ENCODE peak calls at places on chromosomes 16 and 17, in ten cellular contexts. One of them, this sample, is unnamed.

GRCh38 chr17:21272881-21273839 is 11.4 kb upstream of the MAP2K3 start:
- DNase-seq in T-cell: no peak
- DNase-seq in ELR: no peak
- DNase-seq in activated CD4-positive, alpha-beta T cell treated with anti-CD3 and anti-CD28 coated beads for 36 hours: no peak
- DNase-seq in AML-193: no peak
- DNase-seq in astrocyte: no peak
- DNase-seq in mesendoderm: no peak
- DNase-seq in kidney tubule cell: no peak
- DNase-seq in COR-L47: no peak
- DNase-seq in AG10803: no peak
- DNase-seq in this sample: no peak

GRCh38 chr17:77356109-77356689 is 215.4 kb downstream of the SEC14L1 start:
- DNase-seq in activated CD4-positive, alpha-beta T cell treated with anti-CD3 and anti-CD28 coated beads for 36 hours: no peak
- DNase-seq in mesendoderm: no peak
- DNase-seq in AG10803: no peak
- DNase-seq in kidney tubule cell: no peak
- DNase-seq in T-cell: no peak
- DNase-seq in COR-L47: no peak
- DNase-seq in AML-193: no peak
- DNase-seq in ELR: peak; percentile 64
- DNase-seq in astrocyte: no peak
- DNase-seq in this sample: peak; percentile 47

GRCh38 chr17:78375401-78376079 is 2.9 kb upstream of the PGS1 start:
- DNase-seq in mesendoderm: no peak
- DNase-seq in astrocyte: peak; percentile 97
- DNase-seq in activated CD4-positive, alpha-beta T cell treated with anti-CD3 and anti-CD28 coated beads for 36 hours: no peak
- DNase-seq in AG10803: peak; percentile 94
- DNase-seq in COR-L47: no peak
- DNase-seq in kidney tubule cell: peak; percentile 97
- DNase-seq in T-cell: no peak
- DNase-seq in AML-193: peak; percentile 35
- DNase-seq in ELR: peak; percentile 97
- DNase-seq in this sample: no peak

GRCh38 chr17:2955931-2956582 is 107.3 kb downstream of the OR1D5 start:
- DNase-seq in AG10803: no peak
- DNase-seq in COR-L47: no peak
- DNase-seq in AML-193: no peak
- DNase-seq in kidney tubule cell: no peak
- DNase-seq in T-cell: no peak
- DNase-seq in astrocyte: no peak
- DNase-seq in activated CD4-positive, alpha-beta T cell treated with anti-CD3 and anti-CD28 coated beads for 36 hours: no peak
- DNase-seq in mesendoderm: no peak
- DNase-seq in ELR: no peak
- DNase-seq in this sample: no peak

GRCh38 chr16:56190903-56191806 is at the start of gene GNAO1:
- DNase-seq in COR-L47: peak; percentile 81
- DNase-seq in AML-193: no peak
- DNase-seq in astrocyte: peak; percentile 35
- DNase-seq in T-cell: peak; percentile 16
- DNase-seq in activated CD4-positive, alpha-beta T cell treated with anti-CD3 and anti-CD28 coated beads for 36 hours: peak; percentile 79
- DNase-seq in AG10803: peak; percentile 32
- DNase-seq in mesendoderm: peak; percentile 76
- DNase-seq in ELR: peak; percentile 84
- DNase-seq in kidney tubule cell: peak; percentile 44
- DNase-seq in this sample: peak; percentile 12

GRCh38 chr17:72719582-72720493 is 372.6 kb downstream of the SLC39A11 start:
- DNase-seq in activated CD4-positive, alpha-beta T cell treated with anti-CD3 and anti-CD28 coated beads for 36 hours: peak; percentile 78
- DNase-seq in ELR: no peak
- DNase-seq in kidney tubule cell: no peak
- DNase-seq in AML-193: peak; percentile 58
- DNase-seq in astrocyte: peak; percentile 91
- DNase-seq in AG10803: no peak
- DNase-seq in T-cell: no peak
- DNase-seq in COR-L47: no peak
- DNase-seq in mesendoderm: no peak
- DNase-seq in this sample: no peak

GRCh38 chr17:50026901-50027638 is 28.8 kb upstream of the ITGA3 start:
- DNase-seq in mesendoderm: peak; percentile 74
- DNase-seq in activated CD4-positive, alpha-beta T cell treated with anti-CD3 and anti-CD28 coated beads for 36 hours: peak; percentile 86
- DNase-seq in COR-L47: peak; percentile 49
- DNase-seq in AG10803: peak; percentile 72
- DNase-seq in kidney tubule cell: peak; percentile 93
- DNase-seq in astrocyte: peak; percentile 55
- DNase-seq in AML-193: peak; percentile 66
- DNase-seq in T-cell: peak; percentile 28
- DNase-seq in ELR: peak; percentile 94
- DNase-seq in this sample: peak; percentile 72

GRCh38 chr16:30867747-30868146 is 26.1 kb downstream of the BCL7C start:
- DNase-seq in kidney tubule cell: no peak
- DNase-seq in mesendoderm: peak; percentile 36
- DNase-seq in activated CD4-positive, alpha-beta T cell treated with anti-CD3 and anti-CD28 coated beads for 36 hours: no peak
- DNase-seq in COR-L47: no peak
- DNase-seq in AML-193: peak; percentile 24
- DNase-seq in AG10803: no peak
- DNase-seq in ELR: peak; percentile 49
- DNase-seq in T-cell: no peak
- DNase-seq in astrocyte: no peak
- DNase-seq in this sample: peak; percentile 55

GRCh38 chr17:15051913-15052312 is 213.2 kb downstream of the PMP22 start:
- DNase-seq in activated CD4-positive, alpha-beta T cell treated with anti-CD3 and anti-CD28 coated beads for 36 hours: no peak
- DNase-seq in astrocyte: no peak
- DNase-seq in kidney tubule cell: no peak
- DNase-seq in COR-L47: no peak
- DNase-seq in AML-193: no peak
- DNase-seq in AG10803: no peak
- DNase-seq in T-cell: no peak
- DNase-seq in mesendoderm: no peak
- DNase-seq in ELR: no peak
- DNase-seq in this sample: no peak

GRCh38 chr17:17837966-17838962 is 1.5 kb upstream of the SREBF1 start:
- DNase-seq in kidney tubule cell: peak; percentile 52
- DNase-seq in activated CD4-positive, alpha-beta T cell treated with anti-CD3 and anti-CD28 coated beads for 36 hours: no peak
- DNase-seq in T-cell: no peak
- DNase-seq in mesendoderm: peak; percentile 96
- DNase-seq in AG10803: no peak
- DNase-seq in astrocyte: no peak
- DNase-seq in ELR: peak; percentile 41
- DNase-seq in AML-193: no peak
- DNase-seq in COR-L47: no peak
- DNase-seq in this sample: no peak

GRCh38 chr16:683396-684066 is 603 bp downstream of the JMJD8 start:
- DNase-seq in T-cell: no peak
- DNase-seq in ELR: no peak
- DNase-seq in kidney tubule cell: peak; percentile 46
- DNase-seq in astrocyte: no peak
- DNase-seq in AML-193: no peak
- DNase-seq in COR-L47: no peak
- DNase-seq in activated CD4-positive, alpha-beta T cell treated with anti-CD3 and anti-CD28 coated beads for 36 hours: peak; percentile 41
- DNase-seq in AG10803: no peak
- DNase-seq in mesendoderm: peak; percentile 43
- DNase-seq in this sample: no peak

GRCh38 chr16:49462356-49462988 is 88.9 kb downstream of the C16orf78 start:
- DNase-seq in AG10803: no peak
- DNase-seq in astrocyte: no peak
- DNase-seq in kidney tubule cell: no peak
- DNase-seq in T-cell: no peak
- DNase-seq in COR-L47: no peak
- DNase-seq in ELR: no peak
- DNase-seq in mesendoderm: no peak
- DNase-seq in AML-193: no peak
- DNase-seq in activated CD4-positive, alpha-beta T cell treated with anti-CD3 and anti-CD28 coated beads for 36 hours: no peak
- DNase-seq in this sample: no peak

This sample was measured in SW 1271.